ENCODE peak calls at places on chromosome 1, in six cellular contexts. O is cardiac muscle cell, Z is pancreas, F is IMR-90, M is body of pancreas, U is left ventricle myocardium inferior. T is an unnamed sample.

GRCh38 chr1:36401602-36402517 is 4.2 kb upstream of the LSM10 start:
- DNase-seq in U (no peak), F (no peak), Z (no peak), M (no peak), O (no peak), T (no peak)

GRCh38 chr1:44842763-44843655 is at the start of gene PTCH2:
- DNase-seq in U (peak), F (peak), M (peak), O (peak), Z (peak), T (peak)

GRCh38 chr1:85546748-85547147 is 33.8 kb upstream of the CCN1 start:
- DNase-seq in O (no peak), F (no peak), Z (no peak), U (no peak), M (no peak), T (no peak)

GRCh38 chr1:5522605-5523145 is 469.6 kb downstream of the NPHP4 start:
- DNase-seq in F (no peak), Z (no peak), U (no peak), M (no peak), O (no peak), T (no peak)

GRCh38 chr1:99218999-99219398 is 45.3 kb upstream of the PLPPR4 start:
- DNase-seq in Z (no peak), U (no peak), M (no peak), F (no peak), O (no peak), T (no peak)

GRCh38 chr1:17573518-17574041 is 34.1 kb downstream of the ARHGEF10L start:
- DNase-seq in U (no peak), M (peak), Z (no peak), O (no peak), F (no peak), T (no peak)

GRCh38 chr1:10665930-10666850 is 130.3 kb downstream of the CASZ1 start:
- DNase-seq in F (no peak), U (peak), O (no peak), Z (no peak), M (peak), T (peak)

GRCh38 chr1:114457675-114458074 is 53.3 kb downstream of the TRIM33 start:
- DNase-seq in O (no peak), U (no peak), Z (no peak), M (no peak), F (no peak), T (no peak)

GRCh38 chr1:63775418-63776127 is 1.8 kb downstream of the ROR1 start:
- DNase-seq in F (peak), M (peak), U (no peak), O (no peak), Z (no peak), T (no peak)

GRCh38 chr1:156429308-156430060 is 60.5 kb downstream of the RHBG start:
- DNase-seq in M (no peak), F (no peak), O (no peak), U (no peak), Z (no peak), T (no peak)

GRCh38 chr1:209363112-209363511 is 220.4 kb upstream of the CAMK1G start:
- DNase-seq in U (no peak), Z (no peak), F (no peak), M (peak), O (no peak), T (no peak)

GRCh38 chr1:117629625-117630422 is 24.0 kb downstream of the TENT5C start:
- DNase-seq in O (no peak), F (no peak), U (no peak), M (peak), Z (no peak), T (peak)
- H3K27ac ChIP-seq in O (no peak), F (no peak), U (no peak), M (peak), Z (peak), T (peak)

GRCh38 chr1:88061106-88061829 is 622.8 kb upstream of the PKN2 start:
- DNase-seq in O (peak), U (no peak), Z (no peak), F (peak), M (peak), T (no peak)
- TF ChIP-seq CTCF in O (peak), U (peak), Z (peak), F (peak), M (peak), T (peak)

GRCh38 chr1:55170426-55170825 is 44.7 kb downstream of the USP24 start:
- DNase-seq in F (no peak), U (no peak), Z (no peak), O (no peak), M (no peak), T (no peak)
- H3K27ac ChIP-seq in F (no peak), U (no peak), Z (no peak), O (no peak), M (no peak), T (no peak)

DNA sequence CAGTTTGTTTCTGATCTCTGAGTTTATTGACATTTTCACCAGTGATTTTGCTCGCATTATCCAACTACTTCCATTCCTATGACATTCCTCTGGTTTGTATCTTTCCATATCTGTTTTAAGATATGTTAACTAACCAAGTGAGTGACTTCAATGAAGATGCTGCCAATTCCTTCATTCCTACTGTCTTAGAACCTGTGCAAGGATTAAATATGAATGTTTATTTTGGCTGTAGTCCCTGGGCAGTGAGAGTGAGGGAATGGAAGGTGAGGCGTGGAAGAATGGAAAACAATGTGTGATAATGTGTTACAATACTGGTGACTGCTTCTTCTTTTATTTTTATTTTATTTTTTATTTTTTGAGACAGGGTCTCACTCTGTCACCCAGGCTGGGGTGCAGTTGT is 183.0 kb downstream of the SDCCAG8 start:
- DNase-seq in Z (no peak), F (peak), O (no peak), U (no peak), M (no peak), T (no peak)
- TF ChIP-seq CTCF in Z (no peak), F (no peak), O (no peak), U (no peak), M (no peak), T (no peak)

DNA sequence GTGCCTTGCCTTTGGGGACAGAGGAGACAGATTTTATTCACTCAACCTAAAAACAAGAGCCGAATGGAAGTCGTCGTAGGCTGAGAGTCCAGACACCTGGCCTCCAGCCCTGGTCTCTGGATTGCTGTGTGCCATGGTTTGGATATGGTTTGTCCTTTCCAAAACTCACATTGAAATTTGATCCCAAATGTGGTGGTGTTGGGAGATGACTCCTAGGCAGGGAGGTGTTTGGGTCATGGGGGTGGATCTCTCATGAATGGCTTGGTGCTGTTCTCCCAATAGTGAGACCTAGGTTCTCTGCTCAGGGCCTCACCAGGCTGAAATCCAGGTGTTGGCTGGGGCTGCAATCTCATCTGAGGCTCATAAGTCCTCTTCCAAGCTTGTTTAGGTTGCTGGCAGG is 75.5 kb downstream of the FOXD2 start:
- DNase-seq in M (no peak), Z (no peak), F (no peak), O (no peak), U (no peak), T (no peak)
- H3K27ac ChIP-seq in M (no peak), Z (no peak), F (no peak), O (no peak), U (no peak), T (no peak)

GRCh38 chr1:21497466-21498061 is 11.7 kb upstream of the ALPL start:
- DNase-seq in F (no peak), M (no peak), Z (no peak), U (no peak), O (peak), T (no peak)
- TF ChIP-seq CTCF in F (no peak), M (no peak), Z (no peak), U (no peak), O (no peak), T (no peak)

GRCh38 chr1:84267476-84267875 is 34.0 kb upstream of the SAMD13 start:
- DNase-seq in U (no peak), M (no peak), O (no peak), Z (no peak), F (no peak), T (no peak)

GRCh38 chr1:84268346-84268745 is 33.2 kb upstream of the SAMD13 start:
- DNase-seq in Z (no peak), F (no peak), O (no peak), U (no peak), M (no peak), T (no peak)

GRCh38 chr1:84269286-84269685 is 32.2 kb upstream of the SAMD13 start:
- DNase-seq in Z (no peak), U (no peak), F (no peak), M (no peak), O (no peak), T (no peak)

GRCh38 chr1:84271452-84272273 is 29.8 kb upstream of the SAMD13 start:
- DNase-seq in U (no peak), F (peak), Z (no peak), M (no peak), O (peak), T (no peak)

GRCh38 chr1:84272401-84272800 is 29.1 kb upstream of the SAMD13 start:
- DNase-seq in M (peak), Z (no peak), F (no peak), O (no peak), U (no peak), T (no peak)
- H3K27ac ChIP-seq in M (peak), Z (peak), F (no peak), O (no peak), U (no peak), T (peak)

GRCh38 chr1:155001688-155002474 is 721 bp upstream of the ZBTB7B start:
- DNase-seq in U (peak), O (peak), M (peak), Z (peak), F (peak), T (peak)

GRCh38 chr1:155003227-155003765 is 694 bp downstream of the ZBTB7B start:
- DNase-seq in Z (no peak), M (peak), O (peak), U (no peak), F (no peak), T (no peak)

GRCh38 chr1:155003766-155004351 is 1.3 kb downstream of the ZBTB7B start:
- DNase-seq in M (peak), Z (no peak), F (peak), U (peak), O (peak), T (peak)

GRCh38 chr1:155001438-155001687 is 1.2 kb upstream of the ZBTB7B start:
- DNase-seq in U (no peak), M (no peak), F (no peak), O (no peak), Z (no peak), T (no peak)

GRCh38 chr1:155002479-155003226 is at the start of gene ZBTB7B:
- DNase-seq in Z (no peak), M (peak), U (no peak), F (no peak), O (peak), T (peak)
- TF ChIP-seq CTCF in Z (no peak), M (no peak), U (no peak), F (no peak), O (no peak), T (no peak)

DNA sequence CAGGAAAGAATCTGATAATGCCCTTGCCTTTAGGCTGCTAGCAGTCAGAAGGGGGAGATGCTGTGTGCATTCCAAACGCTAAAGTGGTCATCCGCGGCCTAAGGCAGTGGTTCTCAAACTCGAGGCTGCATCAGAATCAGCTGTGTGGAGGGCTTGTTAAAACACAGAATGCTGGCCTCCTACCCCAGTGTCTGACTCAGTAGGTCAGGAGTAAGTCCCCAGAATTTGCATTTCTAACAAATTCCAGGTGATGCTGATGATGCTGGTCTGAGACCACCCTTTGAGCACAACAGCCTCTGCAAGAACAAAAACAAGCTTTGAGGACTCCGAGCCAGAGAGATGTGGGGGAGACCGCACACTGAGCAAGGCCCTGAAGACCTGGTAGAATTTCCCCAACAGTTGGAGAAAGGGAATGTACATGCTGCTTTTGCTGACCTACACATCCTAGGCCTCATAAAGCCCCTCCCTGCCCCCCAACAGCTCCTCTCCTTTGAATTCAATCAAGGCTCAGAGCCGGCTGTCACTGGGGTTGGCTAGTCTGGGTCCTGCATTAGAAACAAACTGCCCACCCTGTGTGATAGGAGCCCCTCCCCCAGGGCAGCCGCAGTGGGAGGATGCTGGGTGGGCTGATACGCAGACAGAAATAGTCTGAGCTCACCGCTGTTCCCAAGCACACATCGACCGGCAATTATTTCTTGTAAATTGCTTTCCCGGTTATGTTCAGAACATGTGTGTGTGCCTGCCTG is 27.1 kb downstream of the SHISAL2A start:
- DNase-seq in O (no peak), M (no peak), F (no peak), U (no peak), Z (no peak), T (no peak)
- H3K27ac ChIP-seq in O (no peak), M (no peak), F (no peak), U (no peak), Z (no peak), T (no peak)

T was measured in lower lobe of right lung.